ENCODE peak calls at places on chromosomes 6 and 20, in four cellular contexts. One of them, this sample, is unnamed.

GRCh38 chr20:49636447-49636846 is 68.5 kb upstream of the PTGIS start:
- DNase-seq in endothelial cell: no peak
- DNase-seq in GM12865: no peak
- DNase-seq in spleen: no peak
- DNase-seq in this sample: no peak

GRCh38 chr20:63246490-63247284 is 7.6 kb downstream of the NKAIN4 start:
- DNase-seq in endothelial cell: peak
- DNase-seq in GM12865: no peak
- DNase-seq in spleen: no peak
- DNase-seq in this sample: no peak

GRCh38 chr6:63023726-63024125 is 187.5 kb upstream of the FKBP1C start:
- DNase-seq in endothelial cell: no peak
- DNase-seq in GM12865: no peak
- DNase-seq in spleen: no peak
- DNase-seq in this sample: no peak

GRCh38 chr6:53718597-53719460 is 53.3 kb upstream of the KLHL31 start:
- DNase-seq in endothelial cell: peak
- DNase-seq in GM12865: peak
- DNase-seq in spleen: no peak
- DNase-seq in this sample: peak

GRCh38 chr6:80638222-80639055 is 532.0 kb downstream of the BCKDHB start:
- DNase-seq in endothelial cell: no peak
- DNase-seq in GM12865: peak
- DNase-seq in spleen: no peak
- DNase-seq in this sample: no peak

GRCh38 chr6:124132256-124132655 is 328.6 kb downstream of the NKAIN2 start:
- DNase-seq in endothelial cell: no peak
- DNase-seq in GM12865: no peak
- DNase-seq in spleen: no peak
- DNase-seq in this sample: no peak

GRCh38 chr6:88536056-88536455 is 369.9 kb upstream of the CNR1 start:
- DNase-seq in endothelial cell: no peak
- DNase-seq in GM12865: no peak
- DNase-seq in spleen: no peak
- DNase-seq in this sample: no peak

GRCh38 chr20:7094438-7094997 is 327.0 kb downstream of the BMP2 start:
- DNase-seq in endothelial cell: peak
- DNase-seq in GM12865: peak
- DNase-seq in spleen: no peak
- DNase-seq in this sample: no peak

GRCh38 chr20:14481863-14482262 is 144.5 kb upstream of the FLRT3 start:
- DNase-seq in endothelial cell: no peak
- DNase-seq in GM12865: no peak
- DNase-seq in spleen: no peak
- DNase-seq in this sample: no peak

GRCh38 chr6:56393615-56394612 is 146.5 kb upstream of the COL21A1 start:
- DNase-seq in endothelial cell: no peak
- DNase-seq in GM12865: peak
- DNase-seq in spleen: no peak
- DNase-seq in this sample: no peak

GRCh38 chr6:54860739-54861138 is 14.2 kb downstream of the FAM83B start:
- DNase-seq in endothelial cell: no peak
- DNase-seq in GM12865: no peak
- DNase-seq in spleen: no peak
- DNase-seq in this sample: no peak

GRCh38 chr20:46205349-46205748 is 87.2 kb downstream of the CD40 start:
- DNase-seq in endothelial cell: no peak
- DNase-seq in GM12865: no peak
- DNase-seq in spleen: no peak
- DNase-seq in this sample: no peak

GRCh38 chr20:33679758-33680485 is 5.7 kb upstream of the NECAB3 start:
- DNase-seq in endothelial cell: no peak
- DNase-seq in GM12865: peak
- DNase-seq in spleen: peak
- DNase-seq in this sample: peak

GRCh38 chr6:160428069-160428430 is 79.9 kb downstream of the SLC22A3 start:
- DNase-seq in endothelial cell: no peak
- DNase-seq in GM12865: no peak
- DNase-seq in spleen: no peak
- DNase-seq in this sample: no peak

GRCh38 chr6:90144396-90144795 is 152.2 kb downstream of the BACH2 start:
- DNase-seq in endothelial cell: no peak
- DNase-seq in GM12865: peak
- DNase-seq in spleen: no peak
- DNase-seq in this sample: peak

GRCh38 chr20:13610205-13610604 is 28.5 kb downstream of the TASP1 start:
- DNase-seq in endothelial cell: peak
- DNase-seq in GM12865: peak
- DNase-seq in spleen: no peak
- DNase-seq in this sample: no peak

GRCh38 chr6:5094327-5094726 is 9.2 kb downstream of the PPP1R3G start:
- DNase-seq in endothelial cell: no peak
- DNase-seq in GM12865: no peak
- DNase-seq in spleen: no peak
- DNase-seq in this sample: no peak

GRCh38 chr6:143107440-143107839 is 46.8 kb downstream of the AIG1 start:
- DNase-seq in endothelial cell: no peak
- DNase-seq in GM12865: no peak
- DNase-seq in spleen: no peak
- DNase-seq in this sample: no peak

GRCh38 chr6:109369724-109370123 is 12.5 kb downstream of the CD164 start:
- DNase-seq in endothelial cell: no peak
- DNase-seq in GM12865: no peak
- DNase-seq in spleen: no peak
- DNase-seq in this sample: no peak

GRCh38 chr6:158396136-158396535 is 83.9 kb downstream of the TULP4 start:
- DNase-seq in endothelial cell: no peak
- DNase-seq in GM12865: no peak
- DNase-seq in spleen: no peak
- DNase-seq in this sample: no peak

GRCh38 chr6:17418281-17419188 is 25.1 kb downstream of the CAP2 start:
- DNase-seq in endothelial cell: no peak
- DNase-seq in GM12865: no peak
- DNase-seq in spleen: no peak
- DNase-seq in this sample: no peak

GRCh38 chr6:118678866-118679265 is 27.5 kb upstream of the CEP85L start:
- DNase-seq in endothelial cell: no peak
- DNase-seq in GM12865: no peak
- DNase-seq in spleen: no peak
- DNase-seq in this sample: no peak

GRCh38 chr6:167720456-167721285 is 106.0 kb upstream of the AFDN start:
- DNase-seq in endothelial cell: no peak
- DNase-seq in GM12865: no peak
- DNase-seq in spleen: peak
- DNase-seq in this sample: no peak

GRCh38 chr6:29752451-29753308 is 29.4 kb downstream of the HLA-F start:
- DNase-seq in endothelial cell: peak
- DNase-seq in GM12865: peak
- DNase-seq in spleen: peak
- DNase-seq in this sample: peak

GRCh38 chr6:29755295-29755871 is 32.1 kb downstream of the HLA-F start:
- DNase-seq in endothelial cell: no peak
- DNase-seq in GM12865: no peak
- DNase-seq in spleen: no peak
- DNase-seq in this sample: no peak

GRCh38 chr6:29750709-29751108 is 27.5 kb downstream of the HLA-F start:
- DNase-seq in endothelial cell: no peak
- DNase-seq in GM12865: no peak
- DNase-seq in spleen: no peak
- DNase-seq in this sample: no peak

GRCh38 chr6:29751480-29751879 is 28.2 kb downstream of the HLA-F start:
- DNase-seq in endothelial cell: no peak
- DNase-seq in GM12865: no peak
- DNase-seq in spleen: no peak
- DNase-seq in this sample: no peak

DNA sequence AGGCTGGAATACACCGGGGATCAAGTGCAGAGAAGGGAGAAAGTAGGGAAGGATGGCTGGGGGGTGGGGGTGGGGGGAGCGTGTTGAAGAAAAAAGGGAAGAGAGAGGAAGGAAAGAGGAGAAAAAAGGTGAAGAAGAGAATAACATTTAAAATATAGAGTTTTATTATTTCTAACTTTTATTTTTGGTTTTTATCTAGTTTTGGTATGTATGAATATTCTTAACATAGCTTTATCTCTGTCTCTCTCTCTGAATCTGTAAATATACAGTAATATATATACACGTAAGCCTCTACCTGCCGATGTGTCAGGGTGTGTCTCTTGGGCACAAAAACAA is 30.0 kb downstream of the HLA-F start:
- DNase-seq in endothelial cell: no peak
- DNase-seq in GM12865: no peak
- DNase-seq in spleen: no peak
- DNase-seq in this sample: no peak
- TF ChIP-seq CTCF in endothelial cell: no peak
- TF ChIP-seq CTCF in GM12865: no peak
- TF ChIP-seq CTCF in spleen: no peak
- TF ChIP-seq CTCF in this sample: no peak

GRCh38 chr6:15148356-15149058 is 97.4 kb upstream of the JARID2 start:
- DNase-seq in endothelial cell: no peak
- DNase-seq in GM12865: peak
- DNase-seq in spleen: peak
- DNase-seq in this sample: no peak
- TF ChIP-seq CTCF in endothelial cell: no peak
- TF ChIP-seq CTCF in GM12865: no peak
- TF ChIP-seq CTCF in spleen: no peak
- TF ChIP-seq CTCF in this sample: no peak

GRCh38 chr20:47304287-47304686 is 52.2 kb downstream of the ZMYND8 start:
- DNase-seq in endothelial cell: no peak
- DNase-seq in GM12865: no peak
- DNase-seq in spleen: no peak
- DNase-seq in this sample: no peak
- TF ChIP-seq CTCF in endothelial cell: no peak
- TF ChIP-seq CTCF in GM12865: no peak
- TF ChIP-seq CTCF in spleen: no peak
- TF ChIP-seq CTCF in this sample: no peak

GRCh38 chr6:40577672-40578071 is 9.5 kb downstream of the LRFN2 start:
- DNase-seq in endothelial cell: no peak
- DNase-seq in GM12865: no peak
- DNase-seq in spleen: no peak
- DNase-seq in this sample: no peak
- TF ChIP-seq CTCF in endothelial cell: peak
- TF ChIP-seq CTCF in GM12865: no peak
- TF ChIP-seq CTCF in spleen: no peak
- TF ChIP-seq CTCF in this sample: no peak

GRCh38 chr6:149545258-149545753 is 537 bp downstream of the PPIL4 start:
- DNase-seq in endothelial cell: peak
- DNase-seq in GM12865: peak
- DNase-seq in spleen: peak
- DNase-seq in this sample: peak
- TF ChIP-seq CTCF in endothelial cell: no peak
- TF ChIP-seq CTCF in GM12865: peak
- TF ChIP-seq CTCF in spleen: no peak
- TF ChIP-seq CTCF in this sample: no peak

GRCh38 chr6:169843991-169844390 is 92.6 kb downstream of the ERMARD start:
- DNase-seq in endothelial cell: no peak
- DNase-seq in GM12865: no peak
- DNase-seq in spleen: peak
- DNase-seq in this sample: no peak
- TF ChIP-seq CTCF in endothelial cell: no peak
- TF ChIP-seq CTCF in GM12865: no peak
- TF ChIP-seq CTCF in spleen: no peak
- TF ChIP-seq CTCF in this sample: no peak

GRCh38 chr6:23446394-23447001 is 679.5 kb upstream of the NRSN1 start:
- DNase-seq in endothelial cell: peak
- DNase-seq in GM12865: peak
- DNase-seq in spleen: no peak
- DNase-seq in this sample: no peak

GRCh38 chr6:23441813-23442212 is 684.2 kb upstream of the NRSN1 start:
- DNase-seq in endothelial cell: no peak
- DNase-seq in GM12865: no peak
- DNase-seq in spleen: no peak
- DNase-seq in this sample: no peak

DNA sequence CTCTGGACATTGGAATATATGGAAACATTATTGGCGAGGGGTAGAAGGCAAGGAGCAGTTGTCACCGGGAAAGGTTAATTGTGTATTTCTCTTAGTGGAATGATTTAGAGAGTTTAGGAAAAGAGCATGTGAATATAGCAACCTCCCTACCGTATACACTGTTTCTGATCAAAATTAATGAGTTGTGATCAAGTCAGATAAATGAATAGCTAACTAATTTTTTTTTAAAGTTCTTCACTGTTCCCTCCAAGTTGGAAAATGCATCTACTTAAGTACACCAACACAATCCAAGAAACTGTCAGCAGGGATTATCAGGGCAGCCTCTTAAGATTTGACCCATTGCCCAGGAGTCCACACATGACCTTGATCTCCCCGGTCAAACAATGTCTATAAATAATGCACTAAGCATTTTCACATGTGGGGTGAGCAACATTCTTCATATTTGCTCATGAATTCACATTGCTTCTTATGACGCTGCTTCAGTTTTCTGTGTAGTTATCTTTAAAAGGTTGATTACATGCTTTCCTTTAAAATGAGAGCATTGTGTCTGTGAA is 680.8 kb upstream of the NRSN1 start:
- DNase-seq in endothelial cell: no peak
- DNase-seq in GM12865: no peak
- DNase-seq in spleen: no peak
- DNase-seq in this sample: no peak
- TF ChIP-seq CTCF in endothelial cell: no peak
- TF ChIP-seq CTCF in GM12865: no peak
- TF ChIP-seq CTCF in spleen: no peak
- TF ChIP-seq CTCF in this sample: no peak